ENCODE peak calls at places on chromosomes 1 and 21, in four cellular contexts. R, Y, H and A are unnamed samples.

GRCh38 chr1:91597215-91597614 is 96.6 kb downstream of the CDC7 start:
- DNase-seq in Y (no peak), R (no peak), H (no peak), A (no peak)

GRCh38 chr1:40413527-40414252 is 36.6 kb upstream of the ZFP69B start:
- DNase-seq in R (no peak), Y (no peak), H (no peak), A (no peak)

GRCh38 chr21:45226540-45227326 is 61.0 kb downstream of the POFUT2 start:
- DNase-seq in H (no peak), Y (no peak), R (no peak), A (peak)

GRCh38 chr21:28516996-28517592 is 475.6 kb downstream of the LTN1 start:
- DNase-seq in H (peak), Y (peak), R (peak), A (peak)

GRCh38 chr1:1217621-1218523 is 3.9 kb upstream of the TNFRSF4 start:
- DNase-seq in Y (no peak), R (no peak), H (peak), A (peak)

GRCh38 chr1:116853680-116854191 is 56.0 kb upstream of the PTGFRN start:
- DNase-seq in H (peak), Y (no peak), R (no peak), A (peak)

GRCh38 chr21:45378258-45378966 is 26.6 kb upstream of the COL18A1 start:
- DNase-seq in Y (no peak), H (no peak), R (no peak), A (peak)

GRCh38 chr1:211543003-211543402 is 36.0 kb downstream of the SLC30A1 start:
- DNase-seq in R (no peak), Y (no peak), H (no peak), A (no peak)

GRCh38 chr1:94919241-94920030 is 7.5 kb downstream of the CNN3 start:
- DNase-seq in R (no peak), Y (no peak), H (no peak), A (no peak)

GRCh38 chr1:156928043-156928602 is 7.7 kb downstream of the LRRC71 start:
- DNase-seq in Y (no peak), H (no peak), R (no peak), A (no peak)

GRCh38 chr1:64733576-64734288 is 11.1 kb upstream of the RAVER2 start:
- DNase-seq in H (no peak), Y (no peak), R (no peak), A (peak)

GRCh38 chr1:3349161-3349967 is 105.1 kb upstream of the ARHGEF16 start:
- DNase-seq in Y (no peak), H (no peak), R (peak), A (peak)

GRCh38 chr1:221691320-221691719 is 50.6 kb downstream of the DUSP10 start:
- DNase-seq in Y (no peak), R (no peak), H (no peak), A (no peak)

GRCh38 chr1:240803151-240803550 is 191.2 kb upstream of the GREM2 start:
- DNase-seq in R (no peak), H (peak), Y (no peak), A (no peak)

GRCh38 chr1:25649041-25649440 is 32.5 kb downstream of the MAN1C1 start:
- DNase-seq in H (no peak), Y (no peak), R (no peak), A (no peak)

GRCh38 chr1:209389258-209389657 is 194.3 kb upstream of the CAMK1G start:
- DNase-seq in Y (no peak), R (no peak), H (peak), A (peak)

GRCh38 chr1:53321366-53321765 is 6.5 kb downstream of the LRP8 start:
- DNase-seq in R (no peak), Y (no peak), H (no peak), A (no peak)

GRCh38 chr1:33314371-33314893 is 6.5 kb downstream of the A3GALT2 start:
- DNase-seq in Y (no peak), R (no peak), H (no peak), A (no peak)

GRCh38 chr1:80064524-80064923 is 1058.0 kb upstream of the ADGRL4 start:
- DNase-seq in R (no peak), Y (no peak), H (peak), A (no peak)

GRCh38 chr1:154474802-154475201 is 27.2 kb upstream of the TDRD10 start:
- DNase-seq in H (peak), R (peak), Y (no peak), A (peak)

GRCh38 chr1:12065872-12066271 is 2.8 kb downstream of the TNFRSF8 start:
- DNase-seq in Y (no peak), R (no peak), H (no peak), A (no peak)

GRCh38 chr1:29579821-29580425 is 343.6 kb downstream of the PTPRU start:
- DNase-seq in R (no peak), H (peak), Y (no peak), A (peak)

GRCh38 chr1:246506440-246506784 is 667 bp downstream of the SMYD3 start:
- DNase-seq in H (no peak), R (no peak), Y (no peak), A (no peak)

GRCh38 chr1:19329611-19330010 is 17.5 kb downstream of the SLC66A1 start:
- DNase-seq in H (no peak), Y (no peak), R (no peak), A (no peak)

GRCh38 chr1:190022709-190023108 is 455.0 kb downstream of the BRINP3 start:
- DNase-seq in H (peak), R (no peak), Y (no peak), A (no peak)

GRCh38 chr1:161073474-161074121 is 3.9 kb upstream of the ARHGAP30 start:
- DNase-seq in H (peak), R (no peak), Y (no peak), A (no peak)

GRCh38 chr1:171188388-171189266 is 3.5 kb downstream of the FMO2 start:
- DNase-seq in R (peak), Y (no peak), H (peak), A (peak)

GRCh38 chr1:168145184-168146159 is 8.7 kb upstream of the GPR161 start:
- DNase-seq in R (peak), Y (peak), H (peak), A (peak)

GRCh38 chr1:51690285-51690961 is 73.5 kb downstream of the OSBPL9 start:
- DNase-seq in Y (no peak), R (no peak), H (peak), A (peak)

GRCh38 chr1:89701746-89702241 is 68.9 kb downstream of the LRRC8C start:
- DNase-seq in R (no peak), H (no peak), Y (no peak), A (peak)

GRCh38 chr1:54120698-54121481 is 31.9 kb downstream of the CDCP2 start:
- DNase-seq in Y (no peak), H (no peak), R (no peak), A (no peak)

GRCh38 chr1:233518344-233518743 is 95.6 kb upstream of the KCNK1 start:
- DNase-seq in Y (no peak), R (no peak), H (peak), A (peak)

GRCh38 chr21:29374481-29374880 is 75.8 kb downstream of the BACH1 start:
- DNase-seq in H (no peak), R (no peak), Y (no peak), A (no peak)

GRCh38 chr1:200108659-200109058 is 81.1 kb downstream of the NR5A2 start:
- DNase-seq in Y (no peak), H (no peak), R (no peak), A (no peak)

GRCh38 chr1:219812491-219813221 is 115.7 kb downstream of the SLC30A10 start:
- DNase-seq in Y (no peak), R (no peak), H (peak), A (peak)

GRCh38 chr1:22689505-22689904 is 21.1 kb upstream of the EPHB2 start:
- DNase-seq in H (peak), Y (no peak), R (no peak), A (peak)

GRCh38 chr1:81801032-81801833 is 499 bp downstream of the ADGRL2 start:
- DNase-seq in Y (no peak), R (peak), H (peak), A (peak)

GRCh38 chr1:26996024-26996423 is 2.5 kb downstream of the TRNP1 start:
- DNase-seq in H (peak), R (no peak), Y (no peak), A (no peak)

GRCh38 chr1:62426238-62426637 is 10.6 kb upstream of the USP1 start:
- DNase-seq in H (no peak), R (no peak), Y (no peak), A (no peak)